ENCODE peak calls at places on chromosome 9, in five cellular contexts. X is A549, S is cardiac fibroblast, Y is GM23248, H is H7. R is an unnamed sample.

GRCh38 chr9:112046181-112046580 is 128.9 kb downstream of the SUSD1 start:
- DNase-seq in X (peak), S (no peak), Y (peak), H (no peak), R (peak)

GRCh38 chr9:73200694-73201432 is 49.2 kb downstream of the ANXA1 start:
- DNase-seq in X (peak), S (peak), Y (peak), H (no peak), R (no peak)

GRCh38 chr9:111896942-111897830 is 572 bp downstream of the UGCG start:
- DNase-seq in X (peak), S (peak), Y (peak), H (peak), R (peak)

GRCh38 chr9:34651876-34652602 is at the start of gene IL11RA:
- DNase-seq in X (peak), S (peak), Y (peak), H (peak), R (peak)

GRCh38 chr9:95626885-95627558 is 110.3 kb upstream of the PTCH1 start:
- DNase-seq in X (no peak), S (no peak), Y (peak), H (no peak), R (no peak)

GRCh38 chr9:133113163-133113927 is 7.7 kb downstream of the RALGDS start:
- DNase-seq in X (no peak), S (peak), Y (peak), H (no peak), R (no peak)

GRCh38 chr9:426976-427375 is 212.3 kb downstream of the DOCK8 start:
- DNase-seq in X (no peak), S (no peak), Y (no peak), H (no peak), R (no peak)

GRCh38 chr9:21334603-21334968 is 618 bp downstream of the KLHL9 start:
- DNase-seq in X (peak), S (peak), Y (peak), H (no peak), R (no peak)

GRCh38 chr9:98867434-98868168 is 60.1 kb downstream of the GALNT12 start:
- DNase-seq in X (peak), S (peak), Y (peak), H (no peak), R (no peak)

GRCh38 chr9:138009016-138009415 is 131.4 kb downstream of the CACNA1B start:
- DNase-seq in X (no peak), S (no peak), Y (no peak), H (no peak), R (peak)

GRCh38 chr9:116979461-116979860 is 292.4 kb downstream of the TRIM32 start:
- DNase-seq in X (peak), S (no peak), Y (no peak), H (peak), R (peak)

GRCh38 chr9:82421498-82421897 is 432.9 kb downstream of the SPATA31D1 start:
- DNase-seq in X (no peak), S (no peak), Y (no peak), H (no peak), R (no peak)
- H3K4me3 ChIP-seq in X (no peak), S (no peak), Y (no peak), H (no peak), R (no peak)

GRCh38 chr9:127897194-127897692 is 2.2 kb downstream of the ST6GALNAC6 start:
- DNase-seq in X (peak), S (peak), Y (peak), H (peak), R (peak)
- H3K4me3 ChIP-seq in X (no peak), S (peak), Y (peak), H (no peak), R (no peak)

DNA sequence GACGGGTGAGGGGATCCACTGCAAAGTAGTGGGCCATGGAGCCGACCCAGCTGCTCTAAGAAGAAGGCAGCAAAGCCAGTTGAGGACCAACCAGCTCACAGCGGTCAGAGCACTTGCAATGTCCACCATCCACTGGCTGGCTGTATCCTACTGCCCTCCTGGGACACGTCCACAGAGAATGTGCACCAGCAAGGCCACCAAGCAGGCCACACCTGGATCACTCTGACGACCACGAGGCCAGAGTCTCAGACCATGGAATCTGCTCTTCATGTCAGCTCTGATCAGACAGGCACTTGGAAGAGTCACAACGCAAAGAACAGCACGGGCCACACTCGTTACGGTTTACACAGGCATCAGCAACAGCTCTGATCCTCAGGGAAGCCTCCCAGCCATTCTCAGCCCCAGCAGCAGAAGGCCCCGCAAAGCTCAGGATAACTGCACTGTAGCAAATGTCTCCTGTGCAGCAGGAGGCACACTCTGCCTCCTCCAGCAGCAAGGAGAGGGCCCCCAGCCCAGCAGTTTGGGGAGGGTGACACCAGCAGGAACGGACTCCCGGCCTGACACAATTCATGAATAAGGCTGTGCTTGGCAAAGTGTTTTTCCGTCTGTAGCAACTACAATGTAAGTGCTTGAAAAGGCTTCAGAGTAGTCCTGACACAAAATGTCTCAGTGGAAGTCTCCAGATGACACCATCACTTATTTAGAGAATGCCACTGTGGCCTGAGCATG is 15.7 kb downstream of the SEMA4D start:
- DNase-seq in X (no peak), S (no peak), Y (no peak), H (no peak), R (no peak)
- H3K4me3 ChIP-seq in X (no peak), S (no peak), Y (no peak), H (no peak), R (no peak)

GRCh38 chr9:101388507-101388993 is 3.7 kb upstream of the BAAT start:
- DNase-seq in X (peak), S (peak), Y (peak), H (no peak), R (no peak)
- H3K4me3 ChIP-seq in X (no peak), S (no peak), Y (no peak), H (no peak), R (no peak)

DNA sequence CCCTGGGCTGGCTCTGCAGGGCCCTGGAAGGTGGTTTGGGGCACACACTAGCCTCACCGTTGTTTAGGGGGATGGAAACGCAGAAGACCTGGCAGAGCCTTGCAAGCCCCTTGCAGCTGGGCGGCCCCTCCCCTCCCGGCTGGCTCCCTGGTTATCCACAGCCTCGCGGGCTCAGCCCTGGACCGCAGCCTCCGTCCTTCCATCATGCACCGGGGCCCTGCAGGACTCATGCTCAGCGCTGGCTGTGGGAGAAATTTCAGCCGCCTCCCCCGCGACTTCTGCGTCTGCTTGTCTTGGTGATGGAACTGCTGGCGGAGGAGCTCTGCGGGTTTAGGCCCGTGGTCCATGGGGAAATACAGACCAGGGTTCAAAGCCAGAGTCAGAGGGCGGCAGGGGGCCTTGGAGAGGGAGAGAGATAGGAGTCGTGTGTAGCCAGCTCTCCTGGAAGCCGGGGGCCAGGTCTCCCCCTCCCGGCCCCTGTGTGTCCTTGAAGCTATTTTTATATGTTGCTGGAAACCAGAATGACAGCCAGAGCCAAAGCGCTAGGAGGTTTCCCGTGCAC is 75.8 kb upstream of the IER5L start:
- DNase-seq in X (no peak), S (peak), Y (no peak), H (peak), R (peak)
- H3K4me3 ChIP-seq in X (no peak), S (no peak), Y (no peak), H (no peak), R (no peak)